ENCODE peak calls at places on chromosomes 5 and 9, in seven cellular contexts. One of them, this sample, is unnamed.

GRCh38 chr5:177103523-177104253 is 17.0 kb downstream of the FGFR4 start:
- DNase-seq in brain microvascular endothelial cell: no peak
- DNase-seq in astrocyte of the spinal cord: no peak
- DNase-seq in body of pancreas: no peak
- DNase-seq in cardiac muscle cell: no peak
- DNase-seq in K562: no peak
- DNase-seq in BJ: no peak
- DNase-seq in this sample: no peak

GRCh38 chr5:75509956-75510355 is 1.5 kb downstream of the CERT1 start:
- DNase-seq in brain microvascular endothelial cell: peak; percentile 47
- DNase-seq in astrocyte of the spinal cord: peak; percentile 35
- DNase-seq in body of pancreas: no peak
- DNase-seq in cardiac muscle cell: peak; percentile 17
- DNase-seq in K562: peak; percentile 33
- DNase-seq in BJ: no peak
- DNase-seq in this sample: peak; percentile 4

GRCh38 chr5:172837640-172838039 is 3.6 kb downstream of the ERGIC1 start:
- DNase-seq in brain microvascular endothelial cell: no peak
- DNase-seq in astrocyte of the spinal cord: no peak
- DNase-seq in body of pancreas: peak; percentile 81
- DNase-seq in cardiac muscle cell: no peak
- DNase-seq in K562: no peak
- DNase-seq in BJ: no peak
- DNase-seq in this sample: no peak

GRCh38 chr5:23084815-23085214 is 231.7 kb upstream of the CDH12 start:
- DNase-seq in brain microvascular endothelial cell: no peak
- DNase-seq in astrocyte of the spinal cord: no peak
- DNase-seq in body of pancreas: no peak
- DNase-seq in cardiac muscle cell: no peak
- DNase-seq in K562: no peak
- DNase-seq in BJ: no peak
- DNase-seq in this sample: no peak

GRCh38 chr5:78458843-78459242 is 98.4 kb downstream of the SCAMP1 start:
- DNase-seq in brain microvascular endothelial cell: no peak
- DNase-seq in astrocyte of the spinal cord: no peak
- DNase-seq in body of pancreas: no peak
- DNase-seq in cardiac muscle cell: no peak
- DNase-seq in K562: no peak
- DNase-seq in BJ: no peak
- DNase-seq in this sample: no peak

GRCh38 chr5:168813179-168813968 is 234.2 kb upstream of the PANK3 start:
- DNase-seq in brain microvascular endothelial cell: no peak
- DNase-seq in astrocyte of the spinal cord: no peak
- DNase-seq in body of pancreas: no peak
- DNase-seq in cardiac muscle cell: peak; percentile 74
- DNase-seq in K562: peak; percentile 72
- DNase-seq in BJ: no peak
- DNase-seq in this sample: no peak

GRCh38 chr5:95401601-95402000 is 10.4 kb downstream of the FAM81B start:
- DNase-seq in brain microvascular endothelial cell: no peak
- DNase-seq in astrocyte of the spinal cord: no peak
- DNase-seq in body of pancreas: no peak
- DNase-seq in cardiac muscle cell: no peak
- DNase-seq in K562: no peak
- DNase-seq in BJ: no peak
- DNase-seq in this sample: no peak

GRCh38 chr9:126459965-126460843 is 133.6 kb downstream of the MVB12B start:
- DNase-seq in brain microvascular endothelial cell: no peak
- DNase-seq in astrocyte of the spinal cord: no peak
- DNase-seq in body of pancreas: no peak
- DNase-seq in cardiac muscle cell: no peak
- DNase-seq in K562: no peak
- DNase-seq in BJ: no peak
- DNase-seq in this sample: no peak

GRCh38 chr9:32554107-32554506 is 1.7 kb upstream of the TOPORS start:
- DNase-seq in brain microvascular endothelial cell: no peak
- DNase-seq in astrocyte of the spinal cord: no peak
- DNase-seq in body of pancreas: no peak
- DNase-seq in cardiac muscle cell: no peak
- DNase-seq in K562: peak; percentile 75
- DNase-seq in BJ: no peak
- DNase-seq in this sample: no peak

GRCh38 chr9:97696025-97696822 is 916 bp downstream of the XPA start:
- DNase-seq in brain microvascular endothelial cell: no peak
- DNase-seq in astrocyte of the spinal cord: peak; percentile 45
- DNase-seq in body of pancreas: no peak
- DNase-seq in cardiac muscle cell: no peak
- DNase-seq in K562: no peak
- DNase-seq in BJ: no peak
- DNase-seq in this sample: no peak

GRCh38 chr9:97695390-97695789 is 1.8 kb downstream of the XPA start:
- DNase-seq in brain microvascular endothelial cell: no peak
- DNase-seq in astrocyte of the spinal cord: no peak
- DNase-seq in body of pancreas: no peak
- DNase-seq in cardiac muscle cell: no peak
- DNase-seq in K562: peak; percentile 17
- DNase-seq in BJ: no peak
- DNase-seq in this sample: no peak

GRCh38 chr9:97696823-97697601 is at the start of gene XPA:
- DNase-seq in brain microvascular endothelial cell: peak; percentile 89
- DNase-seq in astrocyte of the spinal cord: peak; percentile 94
- DNase-seq in body of pancreas: peak; percentile 96
- DNase-seq in cardiac muscle cell: peak; percentile 98
- DNase-seq in K562: peak; percentile 99
- DNase-seq in BJ: peak; percentile 53
- DNase-seq in this sample: peak; percentile 63

GRCh38 chr9:97697837-97698236 is 697 bp upstream of the XPA start:
- DNase-seq in brain microvascular endothelial cell: no peak
- DNase-seq in astrocyte of the spinal cord: no peak
- DNase-seq in body of pancreas: no peak
- DNase-seq in cardiac muscle cell: no peak
- DNase-seq in K562: no peak
- DNase-seq in BJ: no peak
- DNase-seq in this sample: no peak

GRCh38 chr9:97694768-97695167 is 2.4 kb downstream of the XPA start:
- DNase-seq in brain microvascular endothelial cell: no peak
- DNase-seq in astrocyte of the spinal cord: no peak
- DNase-seq in body of pancreas: no peak
- DNase-seq in cardiac muscle cell: no peak
- DNase-seq in K562: no peak
- DNase-seq in BJ: no peak
- DNase-seq in this sample: no peak
- H3K4me3 ChIP-seq in brain microvascular endothelial cell: no peak overlapping the region
- H3K4me3 ChIP-seq in astrocyte of the spinal cord: no peak overlapping the region
- H3K4me3 ChIP-seq in body of pancreas: no peak overlapping the region
- H3K4me3 ChIP-seq in cardiac muscle cell: no peak overlapping the region
- H3K4me3 ChIP-seq in K562: peak overlapping the region; percentile 59
- H3K4me3 ChIP-seq in BJ: no peak overlapping the region
- H3K4me3 ChIP-seq in this sample: no peak overlapping the region

GRCh38 chr9:12778389-12778788 is 3.6 kb downstream of the LURAP1L start:
- DNase-seq in brain microvascular endothelial cell: no peak
- DNase-seq in astrocyte of the spinal cord: no peak
- DNase-seq in body of pancreas: no peak
- DNase-seq in cardiac muscle cell: no peak
- DNase-seq in K562: no peak
- DNase-seq in BJ: no peak
- DNase-seq in this sample: no peak
- H3K4me3 ChIP-seq in brain microvascular endothelial cell: no peak overlapping the region
- H3K4me3 ChIP-seq in astrocyte of the spinal cord: no peak overlapping the region
- H3K4me3 ChIP-seq in body of pancreas: no peak overlapping the region
- H3K4me3 ChIP-seq in cardiac muscle cell: no peak overlapping the region
- H3K4me3 ChIP-seq in K562: no peak overlapping the region
- H3K4me3 ChIP-seq in BJ: no peak overlapping the region
- H3K4me3 ChIP-seq in this sample: peak overlapping the region; percentile 90

GRCh38 chr5:39073759-39074008 is 515 bp downstream of the RICTOR start:
- DNase-seq in brain microvascular endothelial cell: no peak
- DNase-seq in astrocyte of the spinal cord: no peak
- DNase-seq in body of pancreas: no peak
- DNase-seq in cardiac muscle cell: no peak
- DNase-seq in K562: no peak
- DNase-seq in BJ: no peak
- DNase-seq in this sample: no peak
- H3K4me3 ChIP-seq in brain microvascular endothelial cell: peak overlapping the region; percentile 74
- H3K4me3 ChIP-seq in astrocyte of the spinal cord: peak overlapping the region; percentile 86
- H3K4me3 ChIP-seq in body of pancreas: peak overlapping the region; percentile 96
- H3K4me3 ChIP-seq in cardiac muscle cell: peak overlapping the region; percentile 91
- H3K4me3 ChIP-seq in K562: peak overlapping the region; percentile 90
- H3K4me3 ChIP-seq in BJ: peak overlapping the region; percentile 79
- H3K4me3 ChIP-seq in this sample: peak overlapping the region; percentile 90

DNA sequence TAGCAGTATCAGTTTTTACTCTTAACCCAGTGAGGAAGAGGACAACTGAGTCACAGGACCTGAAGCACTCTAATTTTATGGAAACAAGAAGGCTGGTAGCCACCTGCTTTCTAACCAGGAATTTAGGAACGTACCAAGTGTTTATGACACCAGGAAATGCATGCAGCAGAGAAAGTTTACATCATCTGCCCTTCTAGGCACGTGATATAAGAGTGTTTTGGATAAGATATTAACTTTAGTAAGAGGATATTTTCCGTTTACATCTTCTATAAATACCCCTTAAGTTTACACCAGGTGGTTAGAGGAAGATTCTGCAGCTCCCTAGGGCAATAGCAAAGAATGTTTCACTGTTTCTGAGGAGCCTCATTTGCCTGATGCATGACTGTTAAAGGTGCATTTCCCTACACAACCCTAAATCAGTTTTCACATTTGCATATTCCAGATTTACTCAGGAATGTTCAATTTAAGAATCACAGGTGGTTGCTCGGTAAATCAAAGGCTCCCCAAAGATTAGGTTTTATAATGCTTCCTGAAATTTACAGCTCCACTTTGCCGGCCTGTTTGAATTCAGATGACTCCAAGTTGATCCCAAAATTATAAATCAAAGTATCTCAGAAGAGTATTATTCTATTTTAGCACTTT is 1.8 kb downstream of the TSC1 start:
- DNase-seq in brain microvascular endothelial cell: no peak
- DNase-seq in astrocyte of the spinal cord: no peak
- DNase-seq in body of pancreas: no peak
- DNase-seq in cardiac muscle cell: no peak
- DNase-seq in K562: no peak
- DNase-seq in BJ: no peak
- DNase-seq in this sample: no peak
- H3K4me3 ChIP-seq in brain microvascular endothelial cell: no peak overlapping the region
- H3K4me3 ChIP-seq in astrocyte of the spinal cord: no peak overlapping the region
- H3K4me3 ChIP-seq in body of pancreas: no peak overlapping the region
- H3K4me3 ChIP-seq in cardiac muscle cell: peak overlapping the region; percentile 73
- H3K4me3 ChIP-seq in K562: no peak overlapping the region
- H3K4me3 ChIP-seq in BJ: no peak overlapping the region
- H3K4me3 ChIP-seq in this sample: no peak overlapping the region